ENCODE peak calls at places on chromosomes 12 and 14, in ten cellular contexts. D is astrocyte of the cerebellum, S is ovary, U is foreskin fibroblast, O is lower leg skin, L is A172, W is GM10248, J is A549, I is left ventricle myocardium inferior, N is kidney glomerular epithelial cell. P is an unnamed sample.

GRCh38 chr14:68015356-68016242 is 196.0 kb downstream of the RAD51B start:
- DNase-seq in D (no peak), S (no peak), U (no peak), O (no peak), L (peak), W (no peak), J (no peak), I (no peak), N (peak), P (no peak)

GRCh38 chr14:96274122-96274910 is 18.3 kb downstream of the BDKRB1 start:
- DNase-seq in D (no peak), S (no peak), U (peak), O (no peak), L (no peak), W (no peak), J (no peak), I (no peak), N (no peak), P (no peak)

GRCh38 chr12:113048716-113049127 is 7.8 kb upstream of the DTX1 start:
- DNase-seq in D (peak), S (no peak), U (peak), O (peak), L (peak), W (peak), J (peak), I (no peak), N (peak), P (peak)

GRCh38 chr14:72692678-72693077 is 201.2 kb downstream of the DPF3 start:
- DNase-seq in D (no peak), S (no peak), U (no peak), O (no peak), L (no peak), W (no peak), J (no peak), I (no peak), N (no peak), P (no peak)

GRCh38 chr14:102591372-102591943 is 991 bp upstream of the RCOR1 start:
- DNase-seq in D (no peak), S (peak), U (peak), O (peak), L (no peak), W (no peak), J (no peak), I (peak), N (no peak), P (no peak)

GRCh38 chr12:82350161-82350560 is 8.0 kb downstream of the CCDC59 start:
- DNase-seq in D (no peak), S (no peak), U (no peak), O (no peak), L (no peak), W (no peak), J (no peak), I (no peak), N (no peak), P (no peak)

GRCh38 chr12:109927622-109928021 is 27.5 kb downstream of the TCHP start:
- DNase-seq in D (no peak), S (no peak), U (peak), O (no peak), L (peak), W (peak), J (peak), I (no peak), N (peak), P (no peak)

GRCh38 chr14:68177728-68178127 is 358.1 kb downstream of the RAD51B start:
- DNase-seq in D (no peak), S (no peak), U (no peak), O (no peak), L (no peak), W (no peak), J (no peak), I (no peak), N (no peak), P (no peak)

P was measured in kidney epithelial cell.